ENCODE peak calls at places on chromosomes 6 and 20, in eight cellular contexts. K, T, N, E, L, J, W and A are unnamed samples.

GRCh38 chr6:32826996-32827395 is 10.2 kb upstream of the HLA-DOB start:
- ATAC-seq in K (no peak), T (no peak), N (no peak), E (no peak), L (no peak), J (no peak), W (no peak), A (no peak)

GRCh38 chr6:18343741-18344140 is 43.4 kb upstream of the RNF144B start:
- ATAC-seq in K (no peak), T (no peak), N (no peak), E (peak), L (peak), J (no peak), W (no peak), A (peak)

GRCh38 chr6:24910850-24911712 is 24.7 kb downstream of the RIPOR2 start:
- ATAC-seq in K (peak), T (peak), N (peak), E (peak), L (peak), J (peak), W (peak), A (peak)

GRCh38 chr6:431986-432385 is 40.4 kb downstream of the IRF4 start:
- ATAC-seq in K (peak), T (no peak), N (no peak), E (no peak), L (peak), J (no peak), W (no peak), A (no peak)

GRCh38 chr6:61833176-61833716 is 452.8 kb downstream of the KHDRBS2 start:
- ATAC-seq in K (no peak), T (no peak), N (no peak), E (no peak), L (no peak), J (no peak), W (no peak), A (no peak)

GRCh38 chr20:45501600-45501999 is 13.8 kb downstream of the SPINT3 start:
- ATAC-seq in K (no peak), T (no peak), N (no peak), E (no peak), L (no peak), J (no peak), W (no peak), A (no peak)

GRCh38 chr6:162058281-162058875 is 669.2 kb downstream of the PRKN start:
- ATAC-seq in K (no peak), T (peak), N (peak), E (no peak), L (no peak), J (peak), W (peak), A (no peak)

GRCh38 chr6:7846971-7847818 is 63.4 kb downstream of the TXNDC5 start:
- ATAC-seq in K (no peak), T (peak), N (no peak), E (no peak), L (no peak), J (no peak), W (no peak), A (no peak)

GRCh38 chr6:105872244-105872643 is 213.9 kb upstream of the PRDM1 start:
- ATAC-seq in K (no peak), T (peak), N (peak), E (no peak), L (no peak), J (no peak), W (no peak), A (no peak)

GRCh38 chr6:160273196-160273595 is 14.6 kb upstream of the SLC22A2 start:
- ATAC-seq in K (no peak), T (no peak), N (no peak), E (no peak), L (peak), J (no peak), W (no peak), A (no peak)

GRCh38 chr6:157974967-157975366 is 6.7 kb upstream of the SYNJ2 start:
- ATAC-seq in K (no peak), T (no peak), N (no peak), E (no peak), L (no peak), J (no peak), W (no peak), A (no peak)

GRCh38 chr6:90461367-90461766 is 125.5 kb downstream of the MAP3K7 start:
- ATAC-seq in K (no peak), T (no peak), N (no peak), E (no peak), L (no peak), J (no peak), W (no peak), A (no peak)

GRCh38 chr6:7644394-7644793 is 54.4 kb downstream of the SNRNP48 start:
- ATAC-seq in K (no peak), T (no peak), N (no peak), E (no peak), L (no peak), J (no peak), W (no peak), A (no peak)

GRCh38 chr20:44891826-44892225 is 6.3 kb downstream of the YWHAB start:
- ATAC-seq in K (peak), T (no peak), N (no peak), E (no peak), L (peak), J (no peak), W (no peak), A (no peak)

GRCh38 chr6:146146836-146147235 is 118.0 kb downstream of the GRM1 start:
- ATAC-seq in K (no peak), T (no peak), N (no peak), E (no peak), L (no peak), J (no peak), W (no peak), A (no peak)

GRCh38 chr6:6858533-6858982 is 249.2 kb upstream of the RREB1 start:
- ATAC-seq in K (no peak), T (no peak), N (peak), E (no peak), L (no peak), J (no peak), W (no peak), A (no peak)